ENCODE peak calls at places on chromosomes 2 and 18, in eight cellular contexts. J is K562, F is HL-60, C is HepG2, T is GM23338, Q is Panc1, R is A549, O is HCT116. W is an unnamed sample.

GRCh38 chr18:28039078-28039477 is 137.9 kb downstream of the CDH2 start:
- DNase-seq in J (no peak), F (no peak), C (no peak), T (no peak), Q (no peak), R (peak; percentile 74), O (no peak), W (no peak)

GRCh38 chr18:3057526-3057925 is 44.6 kb upstream of the LPIN2 start:
- DNase-seq in J (no peak), F (no peak), C (no peak), T (no peak), Q (no peak), R (no peak), O (no peak), W (no peak)

GRCh38 chr18:6576706-6577375 is 152.7 kb upstream of the ARHGAP28 start:
- DNase-seq in J (no peak), F (no peak), C (no peak), T (no peak), Q (no peak), R (no peak), O (no peak), W (no peak)

GRCh38 chr2:95514728-95515127 is 30.2 kb upstream of the TRIM43B start:
- DNase-seq in J (peak; percentile 18), F (no peak), C (no peak), T (no peak), Q (no peak), R (no peak), O (no peak), W (no peak)

GRCh38 chr2:115580784-115581183 is 1138.3 kb downstream of the DPP10 start:
- DNase-seq in J (no peak), F (no peak), C (no peak), T (no peak), Q (no peak), R (no peak), O (no peak), W (no peak)

GRCh38 chr18:74496508-74497307 is 545 bp downstream of the CNDP2 start:
- DNase-seq in J (peak; percentile 71), F (no peak), C (peak; percentile 65), T (peak; percentile 66), Q (no peak), R (peak; percentile 51), O (peak; percentile 26), W (peak; percentile 79)

GRCh38 chr2:29519996-29520395 is 401.4 kb downstream of the ALK start:
- DNase-seq in J (no peak), F (no peak), C (no peak), T (no peak), Q (no peak), R (no peak), O (no peak), W (no peak)

GRCh38 chr18:35571138-35571537 is 10.4 kb upstream of the GALNT1 start:
- DNase-seq in J (no peak), F (no peak), C (no peak), T (no peak), Q (no peak), R (no peak), O (no peak), W (no peak)

GRCh38 chr2:221397179-221397578 is 174.9 kb downstream of the EPHA4 start:
- DNase-seq in J (no peak), F (no peak), C (no peak), T (no peak), Q (no peak), R (no peak), O (no peak), W (no peak)

GRCh38 chr2:95284886-95285541 is 10.8 kb downstream of the PROM2 start:
- DNase-seq in J (no peak), F (no peak), C (no peak), T (peak; percentile 41), Q (no peak), R (no peak), O (no peak), W (no peak)

GRCh38 chr18:37182340-37183135 is 353.6 kb downstream of the KIAA1328 start:
- DNase-seq in J (no peak), F (no peak), C (no peak), T (no peak), Q (no peak), R (no peak), O (no peak), W (no peak)

GRCh38 chr2:200257570-200257969 is 48.9 kb upstream of the SPATS2L start:
- DNase-seq in J (peak; percentile 4), F (no peak), C (no peak), T (no peak), Q (no peak), R (no peak), O (no peak), W (no peak)

GRCh38 chr2:200254788-200255187 is 51.7 kb upstream of the SPATS2L start:
- DNase-seq in J (no peak), F (no peak), C (no peak), T (no peak), Q (no peak), R (no peak), O (no peak), W (no peak)

GRCh38 chr2:200255549-200255948 is 50.9 kb upstream of the SPATS2L start:
- DNase-seq in J (no peak), F (no peak), C (no peak), T (no peak), Q (no peak), R (no peak), O (no peak), W (no peak)

GRCh38 chr2:200252661-200253067 is 53.8 kb upstream of the SPATS2L start:
- DNase-seq in J (no peak), F (no peak), C (no peak), T (no peak), Q (no peak), R (no peak), O (no peak), W (no peak)

GRCh38 chr2:200253631-200254030 is 52.9 kb upstream of the SPATS2L start:
- DNase-seq in J (no peak), F (no peak), C (no peak), T (no peak), Q (no peak), R (no peak), O (no peak), W (no peak)
- TF ChIP-seq REST in J (no peak), F (no peak), C (no peak), T (no peak), Q (no peak), R (no peak), O (no peak), W (no peak)

GRCh38 chr2:141137121-141137693 is 993.6 kb downstream of the LRP1B start:
- DNase-seq in J (peak; percentile 31), F (no peak), C (no peak), T (no peak), Q (no peak), R (no peak), O (no peak), W (peak; percentile 4)

GRCh38 chr2:141133883-141134282 is 996.9 kb downstream of the LRP1B start:
- DNase-seq in J (no peak), F (no peak), C (no peak), T (no peak), Q (no peak), R (no peak), O (no peak), W (no peak)
- TF ChIP-seq REST in J (no peak), F (no peak), C (no peak), T (no peak), Q (no peak), R (no peak), O (no peak), W (no peak)

GRCh38 chr2:224807153-224807964 is 91.2 kb upstream of the CCDC195 start:
- DNase-seq in J (no peak), F (no peak), C (no peak), T (peak; percentile 5), Q (no peak), R (peak; percentile 7), O (no peak), W (no peak)
- TF ChIP-seq REST in J (no peak), F (no peak), C (no peak), T (no peak), Q (no peak), R (no peak), O (no peak), W (no peak)

DNA sequence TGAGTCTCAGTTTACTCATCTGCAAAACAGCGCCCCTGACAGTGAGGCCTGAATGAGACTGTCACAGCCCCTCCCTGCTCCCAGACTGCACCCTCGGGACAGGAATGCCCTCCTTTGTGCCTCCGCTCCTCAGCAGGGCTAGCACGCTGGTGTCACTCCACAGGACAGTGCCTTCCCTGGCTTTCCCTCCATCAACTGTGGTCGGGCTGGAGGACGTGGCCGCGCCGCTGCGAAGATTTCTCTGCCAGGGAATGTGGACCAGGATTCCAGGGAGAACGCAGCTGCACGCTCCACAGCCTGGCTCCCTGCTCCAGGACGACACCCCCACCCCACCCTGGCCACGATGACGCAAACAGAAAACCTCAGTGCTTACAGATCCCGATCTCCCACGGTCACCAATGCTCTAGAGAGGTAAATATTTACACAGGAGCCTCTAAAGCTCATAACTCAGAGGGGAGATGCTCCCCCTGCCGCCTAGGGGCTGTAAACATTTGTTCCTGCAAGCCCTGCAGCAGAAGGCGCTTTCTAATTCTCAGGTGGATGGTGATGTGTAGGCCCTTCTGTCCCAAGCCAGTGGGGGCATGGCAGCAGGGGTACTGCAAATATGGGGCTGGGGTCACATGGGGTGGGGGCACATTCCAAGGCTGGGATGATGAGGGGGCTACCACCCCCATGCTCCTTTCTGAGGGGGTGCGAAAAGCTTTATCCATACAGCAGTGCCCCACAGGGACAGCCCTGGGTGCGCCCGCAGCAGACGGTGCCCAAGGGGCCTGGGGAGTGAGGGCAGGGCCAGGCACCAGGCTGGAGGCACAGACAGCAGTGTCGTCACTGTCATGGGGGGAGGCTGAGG is 12.4 kb downstream of the HS6ST1 start:
- DNase-seq in J (no peak), F (no peak), C (peak; percentile 95), T (peak; percentile 46), Q (no peak), R (peak; percentile 86), O (no peak), W (no peak)
- TF ChIP-seq REST in J (no peak), F (no peak), C (peak; percentile 29), T (no peak), Q (no peak), R (no peak), O (no peak), W (no peak)

DNA sequence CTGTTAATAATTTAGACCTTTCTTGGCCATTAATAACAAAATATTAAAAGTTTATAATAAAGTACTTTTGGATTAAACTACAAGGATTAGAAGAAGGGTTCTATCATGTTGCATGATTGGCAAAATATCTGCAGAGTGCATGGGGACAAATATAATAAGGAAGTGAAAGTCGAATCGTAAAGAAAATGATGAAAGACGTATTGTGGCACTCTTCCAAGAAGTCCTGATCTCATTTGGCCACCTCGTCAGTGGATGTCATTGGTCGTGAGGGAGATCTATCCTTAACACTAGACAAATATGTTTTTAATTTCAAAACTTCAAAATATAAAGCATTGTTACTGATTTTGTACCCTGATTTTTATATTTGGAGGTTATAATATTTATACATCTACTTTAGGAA is 197.7 kb upstream of the STON1 start:
- DNase-seq in J (no peak), F (peak; percentile 81), C (no peak), T (no peak), Q (no peak), R (no peak), O (no peak), W (no peak)
- TF ChIP-seq REST in J (no peak), F (no peak), C (no peak), T (no peak), Q (no peak), R (no peak), O (no peak), W (no peak)

DNA sequence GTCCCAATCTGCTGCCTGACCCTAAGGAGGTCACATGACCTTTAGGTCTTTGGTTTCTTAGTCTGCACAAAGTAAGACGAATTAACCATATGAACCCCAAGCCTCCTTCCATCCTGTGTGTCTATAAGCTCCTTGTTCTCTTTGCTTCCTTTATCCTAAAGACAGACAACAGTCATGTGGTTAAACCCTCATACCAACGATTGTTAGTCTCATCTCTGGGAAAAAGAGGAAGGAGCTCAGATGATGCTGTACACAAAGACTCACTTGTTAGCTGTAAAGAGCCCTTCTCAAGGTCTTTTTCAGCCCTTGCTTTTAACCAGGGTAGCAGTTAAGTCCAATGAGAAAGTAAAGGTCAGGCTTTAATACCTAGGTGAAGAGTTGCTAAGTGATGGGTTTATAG is 443.7 kb downstream of the TNS1 start:
- DNase-seq in J (no peak), F (no peak), C (no peak), T (no peak), Q (no peak), R (no peak), O (no peak), W (no peak)
- TF ChIP-seq REST in J (no peak), F (no peak), C (no peak), T (no peak), Q (no peak), R (no peak), O (no peak), W (no peak)

W was measured in SK-N-SH.